ENCODE peak calls at places on chromosomes 4 and X, in ten cellular contexts. E is endothelial cell, H is AG09319, S is osteocyte, Z is heart right ventricle, V is brain microvascular endothelial cell, M is GM12865, L is AG04450, B is ovary, X is fibroblast of mammary gland. R is an unnamed sample.

GRCh38 chrX:13471269-13471668 is 98.1 kb upstream of the EGFL6 start:
- DNase-seq in H (no peak), Z (no peak), E (no peak), M (no peak), V (no peak), L (no peak), X (no peak), B (no peak), S (no peak), R (no peak)

GRCh38 chr4:98285676-98286075 is 24.5 kb downstream of the RAP1GDS1 start:
- DNase-seq in M (no peak), Z (no peak), X (no peak), V (no peak), H (no peak), S (no peak), B (no peak), L (no peak), E (no peak), R (no peak)

GRCh38 chr4:68218044-68218443 is 27.4 kb downstream of the TMPRSS11B start:
- DNase-seq in Z (no peak), X (peak), B (no peak), V (no peak), L (no peak), E (no peak), H (no peak), S (no peak), M (no peak), R (no peak)

GRCh38 chr4:38805530-38806145 is 1.0 kb upstream of the TLR1 start:
- DNase-seq in M (peak), B (no peak), L (no peak), V (no peak), Z (peak), H (no peak), E (no peak), S (no peak), X (peak), R (no peak)

GRCh38 chr4:147160908-147161513 is 215.3 kb upstream of the TTC29 start:
- DNase-seq in L (peak), H (peak), M (peak), S (no peak), B (no peak), Z (peak), V (peak), E (peak), X (peak), R (no peak)

GRCh38 chrX:148412006-148412405 is 88.4 kb upstream of the AFF2 start:
- DNase-seq in Z (no peak), M (no peak), V (no peak), E (no peak), B (no peak), S (no peak), H (no peak), X (peak), L (no peak), R (no peak)

GRCh38 chrX:41559662-41560061 is 112.5 kb downstream of the NYX start:
- DNase-seq in X (peak), S (no peak), L (peak), Z (peak), E (no peak), M (no peak), V (peak), H (peak), B (peak), R (no peak)

GRCh38 chr4:51820443-51820842 is 22.5 kb upstream of the DCUN1D4 start:
- DNase-seq in B (no peak), S (no peak), L (no peak), M (no peak), V (no peak), H (no peak), Z (no peak), X (no peak), E (no peak), R (no peak)

GRCh38 chr4:38785901-38786402 is 3.2 kb upstream of the TLR10 start:
- DNase-seq in V (no peak), E (no peak), L (no peak), B (no peak), M (peak), X (no peak), H (no peak), S (no peak), Z (no peak), R (no peak)

GRCh38 chrX:51608071-51608470 is 10.6 kb downstream of the CENPVL3 start:
- DNase-seq in V (peak), B (no peak), H (no peak), S (no peak), X (peak), M (no peak), L (no peak), E (no peak), Z (no peak), R (no peak)

GRCh38 chrX:14902536-14902935 is 29.3 kb downstream of the MOSPD2 start:
- DNase-seq in L (no peak), M (no peak), E (no peak), V (no peak), Z (no peak), X (no peak), S (no peak), H (no peak), B (no peak), R (no peak)

GRCh38 chr4:123338715-123339114 is 57.9 kb upstream of the SPRY1 start:
- DNase-seq in E (no peak), B (no peak), V (no peak), L (no peak), X (no peak), S (no peak), H (no peak), Z (no peak), M (no peak), R (no peak)

GRCh38 chrX:56057325-56057724 is 174.8 kb upstream of the KLF8 start:
- DNase-seq in E (no peak), H (no peak), S (no peak), X (no peak), V (no peak), L (no peak), Z (no peak), M (no peak), B (no peak), R (no peak)

GRCh38 chr4:22237155-22237751 is 278.6 kb downstream of the ADGRA3 start:
- DNase-seq in H (no peak), E (peak), Z (no peak), X (peak), V (no peak), B (peak), M (peak), L (no peak), S (no peak), R (peak)

GRCh38 chr4:101349346-101350064 is 2.2 kb upstream of the PPP3CA start:
- DNase-seq in X (peak), V (no peak), M (no peak), H (no peak), L (no peak), Z (peak), S (no peak), E (no peak), B (peak), R (no peak)

GRCh38 chrX:40003982-40004535 is 93.7 kb downstream of the BCOR start:
- DNase-seq in B (no peak), H (no peak), X (no peak), L (no peak), V (no peak), Z (peak), E (no peak), M (no peak), S (no peak), R (no peak)

GRCh38 chr4:184803133-184803532 is 22.6 kb downstream of the ACSL1 start:
- DNase-seq in L (no peak), M (no peak), S (no peak), E (no peak), Z (no peak), X (no peak), H (no peak), V (no peak), B (no peak), R (no peak)

GRCh38 chr4:78552398-78553396 is 1.1 kb downstream of the ANXA3 start:
- DNase-seq in E (no peak), V (no peak), L (no peak), M (no peak), S (no peak), B (no peak), X (no peak), Z (no peak), H (no peak), R (no peak)

GRCh38 chr4:137519406-137519805 is 12.9 kb downstream of the PCDH18 start:
- DNase-seq in E (no peak), X (peak), V (peak), S (no peak), B (no peak), L (peak), Z (no peak), M (no peak), H (no peak), R (no peak)

GRCh38 chr4:8045909-8046308 is 106.2 kb upstream of the AFAP1 start:
- DNase-seq in S (no peak), H (no peak), L (no peak), X (no peak), E (no peak), Z (no peak), B (no peak), M (no peak), V (no peak), R (no peak)

GRCh38 chr4:66943117-66943516 is 602.2 kb downstream of the CENPC start:
- DNase-seq in M (no peak), V (no peak), S (no peak), L (no peak), B (no peak), X (no peak), E (no peak), H (no peak), Z (no peak), R (no peak)

GRCh38 chrX:111671668-111672067 is 9.3 kb upstream of the ALG13 start:
- DNase-seq in H (no peak), E (no peak), B (no peak), L (no peak), Z (peak), S (no peak), M (no peak), X (peak), V (peak), R (no peak)

GRCh38 chrX:97016106-97016505 is 132.4 kb downstream of the RPA4 start:
- DNase-seq in E (no peak), H (no peak), V (no peak), L (no peak), B (no peak), S (no peak), Z (no peak), X (peak), M (no peak), R (no peak)

GRCh38 chrX:153703036-153703370 is 15.3 kb downstream of the SLC6A8 start:
- DNase-seq in L (peak), X (peak), M (no peak), E (no peak), V (no peak), B (peak), Z (no peak), H (no peak), S (no peak), R (no peak)

GRCh38 chr4:6391186-6391851 is 81.1 kb downstream of the PPP2R2C start:
- DNase-seq in X (no peak), E (no peak), B (no peak), V (no peak), Z (no peak), S (no peak), M (no peak), H (no peak), L (no peak), R (no peak)

GRCh38 chrX:10104958-10105658 is 51.7 kb upstream of the CLCN4 start:
- DNase-seq in Z (no peak), S (no peak), L (no peak), E (no peak), H (no peak), X (peak), B (no peak), V (no peak), M (no peak), R (no peak)

GRCh38 chr4:6278801-6279197 is 9.1 kb downstream of the WFS1 start:
- DNase-seq in L (no peak), V (peak), X (peak), M (peak), E (peak), S (no peak), H (no peak), Z (peak), B (peak), R (no peak)

GRCh38 chrX:74540635-74541249 is 73.7 kb downstream of the RLIM start:
- DNase-seq in Z (no peak), S (no peak), B (no peak), L (no peak), X (no peak), M (no peak), V (no peak), H (no peak), E (no peak), R (no peak)

GRCh38 chrX:39613997-39614679 is 483.6 kb downstream of the BCOR start:
- DNase-seq in B (no peak), H (no peak), Z (no peak), E (no peak), L (no peak), V (no peak), M (peak), S (no peak), X (no peak), R (no peak)

GRCh38 chr4:1872918-1873269 is 1.7 kb downstream of the NSD2 start:
- DNase-seq in V (peak), L (peak), E (no peak), X (peak), H (no peak), M (peak), B (no peak), Z (no peak), S (no peak), R (no peak)

GRCh38 chr4:1711055-1711905 is 839 bp downstream of the SLBP start:
- DNase-seq in Z (no peak), M (peak), L (no peak), B (peak), V (peak), H (no peak), E (peak), S (no peak), X (peak), R (no peak)

GRCh38 chrX:31604629-31605221 is 532.9 kb upstream of the FTHL17 start:
- DNase-seq in M (peak), L (no peak), H (no peak), X (no peak), E (no peak), B (no peak), S (no peak), V (no peak), Z (no peak), R (no peak)

GRCh38 chr4:24754586-24754985 is 40.8 kb upstream of the SOD3 start:
- DNase-seq in H (no peak), Z (no peak), L (no peak), E (no peak), V (no peak), S (no peak), M (no peak), B (no peak), X (no peak), R (no peak)

GRCh38 chr4:100177855-100178254 is 12.4 kb downstream of the DDIT4L start:
- DNase-seq in M (no peak), V (no peak), H (no peak), X (no peak), L (no peak), S (no peak), B (no peak), E (no peak), Z (no peak), R (no peak)

GRCh38 chr4:1448589-1449420 is 42.6 kb upstream of the NKX1-1 start:
- DNase-seq in B (no peak), E (peak), L (no peak), V (no peak), Z (no peak), S (peak), H (no peak), X (no peak), M (no peak), R (no peak)

GRCh38 chr4:108210989-108211725 is 42.4 kb upstream of the LEF1 start:
- DNase-seq in V (no peak), B (no peak), Z (no peak), S (no peak), M (no peak), L (no peak), H (no peak), X (peak), E (no peak), R (no peak)

GRCh38 chr4:168978001-168978700 is 31.9 kb downstream of the CBR4 start:
- DNase-seq in M (no peak), L (peak), V (peak), B (no peak), H (no peak), S (no peak), X (peak), E (no peak), Z (no peak), R (no peak)

GRCh38 chr4:134465417-134465816 is 263.8 kb upstream of the PABPC4L start:
- DNase-seq in M (no peak), H (no peak), E (peak), L (no peak), Z (no peak), V (no peak), B (no peak), S (no peak), X (no peak), R (no peak)

GRCh38 chr4:134471569-134471968 is 270.0 kb upstream of the PABPC4L start:
- DNase-seq in H (no peak), B (no peak), S (no peak), V (no peak), X (no peak), L (no peak), M (no peak), E (no peak), Z (no peak), R (no peak)

DNA sequence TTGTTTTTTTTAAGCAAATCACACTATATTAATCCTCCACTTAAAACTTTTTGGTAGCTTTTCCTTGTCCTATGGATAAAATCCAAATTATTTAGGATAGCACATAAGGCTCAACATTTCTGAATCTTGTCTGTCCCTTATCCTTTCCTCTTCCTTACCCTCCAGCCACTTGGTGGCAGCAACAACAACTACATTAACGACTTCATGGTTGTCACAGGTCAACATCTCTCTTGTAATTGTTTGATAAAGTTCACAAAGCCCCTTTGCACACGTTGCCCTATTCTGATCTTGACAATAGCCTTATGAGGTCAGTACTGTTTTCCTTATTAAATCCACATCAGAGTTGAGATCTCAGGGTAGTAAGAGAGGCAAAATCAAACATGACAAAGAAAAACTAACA is 269.0 kb upstream of the PABPC4L start:
- DNase-seq in L (no peak), S (no peak), H (no peak), M (peak), V (peak), X (peak), E (peak), Z (no peak), B (no peak), R (peak)
- TF ChIP-seq CTCF in L (no peak), S (peak), H (no peak), M (peak), V (peak), X (no peak), E (no peak), Z (peak), B (no peak), R (peak)

DNA sequence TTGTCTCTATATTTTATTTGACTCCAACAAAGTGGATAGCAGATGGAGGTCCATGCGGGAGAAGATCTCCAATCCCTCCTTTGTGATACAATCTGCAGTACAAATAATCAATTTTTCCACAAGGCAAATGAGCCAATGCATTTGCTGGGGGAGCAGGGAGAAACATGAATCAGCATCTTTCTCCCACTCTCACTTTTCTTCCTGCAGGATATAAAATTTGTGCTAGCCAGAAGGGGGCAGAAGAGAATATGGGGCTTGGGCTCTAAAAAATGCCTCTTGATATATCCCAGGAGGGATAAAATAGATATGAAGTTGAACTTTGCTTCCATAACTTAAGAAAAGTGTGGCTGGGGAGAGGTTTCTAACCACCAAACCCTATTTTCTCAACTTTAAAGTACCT is 38.3 kb upstream of the CWH43 start:
- DNase-seq in H (no peak), V (no peak), L (no peak), S (no peak), Z (no peak), M (no peak), X (no peak), E (no peak), B (no peak), R (no peak)
- TF ChIP-seq CTCF in H (no peak), V (peak), L (no peak), S (no peak), Z (no peak), M (no peak), X (no peak), E (no peak), B (no peak), R (no peak)

GRCh38 chrX:21974011-21974385 is 33.5 kb downstream of the SMS start:
- DNase-seq in X (no peak), E (no peak), H (no peak), L (no peak), M (peak), S (no peak), V (no peak), Z (no peak), B (no peak), R (no peak)

GRCh38 chrX:21972046-21972445 is 31.5 kb downstream of the SMS start:
- DNase-seq in H (no peak), V (no peak), E (no peak), B (no peak), X (no peak), S (no peak), L (no peak), Z (no peak), M (no peak), R (no peak)

GRCh38 chrX:21975242-21975641 is 34.7 kb downstream of the SMS start:
- DNase-seq in B (no peak), X (no peak), H (no peak), E (no peak), Z (no peak), V (no peak), S (no peak), M (no peak), L (no peak), R (no peak)

GRCh38 chrX:21973321-21974010 is 33.0 kb downstream of the SMS start:
- DNase-seq in X (no peak), M (no peak), S (no peak), L (no peak), H (no peak), B (no peak), Z (no peak), E (no peak), V (no peak), R (no peak)

DNA sequence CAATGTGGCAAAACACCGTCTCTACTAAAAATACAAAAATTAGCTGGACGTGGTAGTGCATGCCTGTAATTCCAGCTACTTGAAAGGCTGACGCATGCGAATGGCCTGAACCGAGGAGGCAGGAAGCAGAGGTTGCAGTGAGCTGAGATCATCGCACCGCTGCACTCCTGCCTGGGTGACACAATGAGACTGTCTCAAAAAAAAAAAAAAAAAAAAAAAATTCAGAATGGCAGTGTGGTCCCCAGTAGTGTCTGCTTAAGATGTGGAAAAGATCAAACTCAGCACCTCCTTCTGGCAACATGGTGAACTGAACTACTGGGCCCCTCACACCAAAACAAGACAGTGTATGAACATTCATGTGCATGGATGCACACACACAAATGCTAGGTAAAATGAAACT is 32.2 kb downstream of the SMS start:
- DNase-seq in E (no peak), X (peak), L (peak), H (no peak), M (peak), B (no peak), V (peak), S (no peak), Z (no peak), R (no peak)
- TF ChIP-seq CTCF in E (no peak), X (peak), L (no peak), H (no peak), M (no peak), B (no peak), V (peak), S (peak), Z (no peak), R (peak)

DNA sequence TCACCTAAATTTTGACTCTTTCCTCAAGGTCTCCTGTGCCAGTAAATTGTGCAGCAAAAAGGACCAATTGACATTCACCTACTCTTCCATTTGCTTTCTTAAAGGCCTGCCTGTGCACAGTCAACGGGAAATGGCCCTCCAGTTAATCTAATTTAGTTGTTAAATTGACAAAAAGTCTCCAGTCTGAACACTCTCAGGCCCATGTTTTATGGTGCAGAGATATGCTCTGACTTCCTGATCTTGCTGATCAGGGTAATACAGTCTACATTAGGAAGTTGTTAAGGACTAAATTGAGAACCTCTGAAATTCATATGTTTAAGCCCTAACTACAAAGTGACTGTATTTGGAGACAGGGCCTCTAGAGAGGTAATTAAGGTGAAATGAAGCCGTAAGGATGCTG is 133.6 kb upstream of the IL15 start:
- DNase-seq in V (no peak), X (no peak), S (no peak), H (no peak), Z (no peak), L (no peak), M (no peak), B (no peak), E (no peak), R (no peak)
- TF ChIP-seq CTCF in V (no peak), X (no peak), S (no peak), H (no peak), Z (no peak), L (no peak), M (no peak), B (no peak), E (no peak), R (no peak)